ENCODE peak calls at places on chromosome 6, in five cellular contexts. I, H, M, A and D are unnamed samples.

GRCh38 chr6:44538131-44538835 is 150.8 kb downstream of the CDC5L start:
- DNase-seq in I (no peak), H (no peak), A (no peak), M (no peak), D (no peak)

GRCh38 chr6:104597541-104598050 is 262.1 kb downstream of the HACE1 start:
- DNase-seq in H (peak), M (no peak), A (peak), I (no peak), D (no peak)

GRCh38 chr6:106847116-106847515 is 127.4 kb downstream of the CD24 start:
- DNase-seq in M (no peak), H (no peak), A (no peak), I (no peak), D (no peak)

GRCh38 chr6:107668826-107669474 is 155.2 kb downstream of the SCML4 start:
- DNase-seq in H (no peak), I (no peak), A (no peak), M (no peak), D (no peak)

GRCh38 chr6:160714731-160715130 is 12.7 kb downstream of the PLG start:
- DNase-seq in M (no peak), I (no peak), A (no peak), H (no peak), D (no peak)

GRCh38 chr6:106525111-106525884 is 104.0 kb downstream of the RTN4IP1 start:
- DNase-seq in H (peak), A (no peak), I (no peak), M (no peak), D (no peak)

GRCh38 chr6:109458774-109459531 is 3.4 kb upstream of the MICAL1 start:
- DNase-seq in M (no peak), A (no peak), I (peak), H (no peak), D (no peak)

GRCh38 chr6:144152334-144152900 is 2.1 kb downstream of the STX11 start:
- DNase-seq in I (peak), H (no peak), A (no peak), M (no peak), D (no peak)

GRCh38 chr6:33168202-33168601 is 24.1 kb downstream of the COL11A2 start:
- DNase-seq in A (no peak), M (no peak), I (no peak), H (no peak), D (no peak)

GRCh38 chr6:55668625-55669024 is 89.6 kb upstream of the HMGCLL1 start:
- DNase-seq in H (no peak), A (peak), M (no peak), I (no peak), D (no peak)

GRCh38 chr6:107657755-107658461 is 166.2 kb downstream of the SCML4 start:
- DNase-seq in M (no peak), H (no peak), A (peak), I (peak), D (peak)

GRCh38 chr6:21102201-21102600 is 491.4 kb upstream of the SOX4 start:
- DNase-seq in A (no peak), H (no peak), I (no peak), M (no peak), D (no peak)

DNA sequence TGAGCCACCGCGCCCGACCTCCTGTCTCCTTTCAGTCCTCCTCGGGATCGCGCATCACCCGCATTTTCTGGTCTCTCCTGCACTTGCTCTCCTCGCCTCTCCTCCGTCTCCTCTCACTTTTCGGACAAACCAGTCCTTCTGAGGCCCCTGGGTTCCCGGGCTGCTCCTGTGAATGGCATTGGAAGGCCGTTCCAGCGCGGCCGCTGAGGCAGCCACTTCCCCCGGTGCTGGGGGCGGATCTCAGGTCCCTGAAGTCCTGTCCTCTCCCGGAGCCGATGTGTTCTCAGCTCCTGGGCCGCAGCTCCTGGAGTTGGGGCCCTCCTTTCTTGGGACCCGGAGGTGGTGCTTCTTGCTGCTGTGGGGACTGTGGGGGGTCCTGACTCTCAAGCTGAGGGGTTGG is 803 bp downstream of the MICB start:
- DNase-seq in A (peak), I (no peak), H (peak), M (no peak), D (no peak)
- H3K4me3 ChIP-seq in A (peak), I (peak), H (peak), M (no peak), D (no peak)

GRCh38 chr6:128659878-128660622 is 139.7 kb upstream of the PTPRK start:
- DNase-seq in H (peak), A (peak), I (no peak), M (no peak), D (no peak)
- H3K27ac ChIP-seq in H (peak), A (no peak), I (no peak), M (no peak), D (no peak)

GRCh38 chr6:127514396-127515227 is 4.5 kb downstream of the MTCL3 start:
- DNase-seq in H (no peak), M (no peak), I (no peak), A (peak), D (peak)
- H3K4me3 ChIP-seq in H (no peak), M (no peak), I (no peak), A (peak), D (peak)

DNA sequence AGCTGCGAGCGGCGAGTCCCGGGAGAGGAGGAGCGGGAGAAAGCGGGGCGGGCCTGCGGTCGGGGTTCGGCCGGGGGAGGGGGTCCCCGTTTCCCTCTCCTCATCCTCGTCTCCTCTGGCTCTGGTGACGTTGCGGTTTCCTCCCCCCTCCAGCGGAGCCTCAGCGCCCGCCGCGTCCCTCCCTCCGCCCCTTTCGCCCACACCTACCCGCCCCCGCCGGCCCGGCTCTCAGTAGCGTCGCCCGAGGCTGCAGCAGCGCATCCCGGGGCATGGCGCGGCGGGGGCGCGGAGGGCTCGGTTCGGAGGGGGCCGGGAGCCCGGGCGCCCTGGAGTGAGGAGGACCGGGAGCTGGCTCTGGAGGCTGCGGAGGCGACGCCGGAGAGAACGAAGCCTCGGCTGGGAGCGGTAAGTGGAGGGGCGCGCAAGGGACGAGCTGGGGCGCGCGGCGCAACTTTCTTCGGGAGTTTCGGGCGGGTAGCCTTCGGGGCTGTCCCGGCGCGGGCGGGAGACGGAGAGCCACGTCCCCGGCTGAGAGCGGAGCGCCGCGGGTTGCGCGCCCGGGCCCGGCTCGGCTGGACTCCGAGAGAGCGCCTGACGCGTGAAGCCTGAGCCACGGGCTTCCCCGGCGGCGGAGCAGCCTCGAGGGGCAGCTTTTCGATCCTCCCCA is at the start of gene DSE:
- DNase-seq in M (peak), A (peak), H (peak), I (peak), D (peak)
- H3K27ac ChIP-seq in M (peak), A (peak), H (peak), I (no peak), D (no peak)

GRCh38 chr6:142387997-142388815 is 86.4 kb downstream of the ADGRG6 start:
- DNase-seq in I (no peak), A (peak), H (peak), M (peak), D (peak)
- H3K4me3 ChIP-seq in I (no peak), A (no peak), H (no peak), M (no peak), D (no peak)

GRCh38 chr6:147615659-147616456 is 107.4 kb downstream of the SAMD5 start:
- DNase-seq in H (no peak), A (peak), M (no peak), I (no peak), D (no peak)

GRCh38 chr6:147614501-147614900 is 106.0 kb downstream of the SAMD5 start:
- DNase-seq in M (no peak), A (peak), I (no peak), H (no peak), D (no peak)

GRCh38 chr6:147618927-147619326 is 110.4 kb downstream of the SAMD5 start:
- DNase-seq in A (no peak), I (no peak), M (no peak), H (no peak), D (no peak)

GRCh38 chr6:147621280-147621679 is 112.8 kb downstream of the SAMD5 start:
- DNase-seq in I (no peak), A (peak), M (peak), H (no peak), D (no peak)

DNA sequence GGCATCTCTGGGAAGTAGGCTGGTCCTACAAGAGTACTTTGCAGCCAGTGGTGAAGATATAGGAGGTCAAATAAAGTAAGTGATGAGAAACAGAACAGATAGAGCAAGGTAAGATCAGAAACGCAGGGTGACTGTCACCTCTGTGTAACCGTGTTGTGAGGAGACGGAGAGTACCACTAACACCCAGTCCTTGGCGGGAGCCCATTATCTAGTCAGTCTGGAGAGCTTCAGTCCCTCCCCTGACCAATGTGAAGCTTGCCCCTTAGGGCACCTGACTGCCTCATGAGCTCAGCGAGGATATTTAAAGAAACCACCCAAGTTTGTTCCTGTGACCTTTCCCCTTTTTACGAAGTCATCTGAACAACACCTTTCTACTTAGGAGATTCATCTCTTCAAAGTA is 110.0 kb downstream of the SAMD5 start:
- DNase-seq in I (no peak), A (no peak), M (no peak), H (no peak), D (no peak)
- H3K27ac ChIP-seq in I (no peak), A (no peak), M (no peak), H (no peak), D (no peak)